ENCODE peak calls at places on chromosomes 2 and 18, in four cellular contexts. One of them, this sample, is unnamed.

GRCh38 chr2:197248623-197249022 is 62.0 kb downstream of the ANKRD44 start:
- DNase-seq in HepG2: no peak
- DNase-seq in SK-N-SH: no peak
- DNase-seq in NT2/D1: no peak
- DNase-seq in this sample: no peak

GRCh38 chr2:101124684-101125366 is 26.4 kb downstream of the TBC1D8 start:
- DNase-seq in HepG2: peak; percentile 96
- DNase-seq in SK-N-SH: no peak
- DNase-seq in NT2/D1: no peak
- DNase-seq in this sample: peak; percentile 93

GRCh38 chr2:232693344-232693743 is 3.8 kb upstream of the GIGYF2 start:
- DNase-seq in HepG2: no peak
- DNase-seq in SK-N-SH: no peak
- DNase-seq in NT2/D1: no peak
- DNase-seq in this sample: no peak

GRCh38 chr18:71371951-71372605 is 1083.2 kb downstream of the SOCS6 start:
- DNase-seq in HepG2: no peak
- DNase-seq in SK-N-SH: peak; percentile 15
- DNase-seq in NT2/D1: no peak
- DNase-seq in this sample: no peak

GRCh38 chr2:127124426-127124825 is 17.5 kb upstream of the BIN1 start:
- DNase-seq in HepG2: no peak
- DNase-seq in SK-N-SH: no peak
- DNase-seq in NT2/D1: no peak
- DNase-seq in this sample: no peak

GRCh38 chr2:169221745-169222369 is 140.5 kb downstream of the LRP2 start:
- DNase-seq in HepG2: no peak
- DNase-seq in SK-N-SH: peak; percentile 14
- DNase-seq in NT2/D1: no peak
- DNase-seq in this sample: peak; percentile 24

GRCh38 chr2:607172-607571 is 70.0 kb downstream of the TMEM18 start:
- DNase-seq in HepG2: no peak
- DNase-seq in SK-N-SH: no peak
- DNase-seq in NT2/D1: no peak
- DNase-seq in this sample: no peak

GRCh38 chr18:69727912-69728572 is 219.6 kb downstream of the CD226 start:
- DNase-seq in HepG2: no peak
- DNase-seq in SK-N-SH: no peak
- DNase-seq in NT2/D1: no peak
- DNase-seq in this sample: no peak

GRCh38 chr2:279956-280654 is 7.8 kb downstream of the ALKAL2 start:
- DNase-seq in HepG2: no peak
- DNase-seq in SK-N-SH: no peak
- DNase-seq in NT2/D1: no peak
- DNase-seq in this sample: no peak

GRCh38 chr2:127104166-127104660 is 2.7 kb downstream of the BIN1 start:
- DNase-seq in HepG2: no peak
- DNase-seq in SK-N-SH: peak; percentile 17
- DNase-seq in NT2/D1: no peak
- DNase-seq in this sample: no peak

GRCh38 chr18:43760010-43760409 is 482.7 kb upstream of the SYT4 start:
- DNase-seq in HepG2: no peak
- DNase-seq in SK-N-SH: no peak
- DNase-seq in NT2/D1: peak; percentile 15
- DNase-seq in this sample: no peak

GRCh38 chr2:209771474-209772292 is at the start of gene UNC80:
- DNase-seq in HepG2: peak; percentile 17
- DNase-seq in SK-N-SH: peak; percentile 95
- DNase-seq in NT2/D1: peak; percentile 58
- DNase-seq in this sample: no peak
- TF ChIP-seq YY1 in HepG2: no peak
- TF ChIP-seq YY1 in SK-N-SH: no peak
- TF ChIP-seq YY1 in NT2/D1: no peak
- TF ChIP-seq YY1 in this sample: no peak

GRCh38 chr2:65612654-65613053 is 180.3 kb upstream of the SPRED2 start:
- DNase-seq in HepG2: no peak
- DNase-seq in SK-N-SH: no peak
- DNase-seq in NT2/D1: no peak
- DNase-seq in this sample: no peak
- TF ChIP-seq YY1 in HepG2: no peak
- TF ChIP-seq YY1 in SK-N-SH: no peak
- TF ChIP-seq YY1 in NT2/D1: no peak
- TF ChIP-seq YY1 in this sample: no peak

DNA sequence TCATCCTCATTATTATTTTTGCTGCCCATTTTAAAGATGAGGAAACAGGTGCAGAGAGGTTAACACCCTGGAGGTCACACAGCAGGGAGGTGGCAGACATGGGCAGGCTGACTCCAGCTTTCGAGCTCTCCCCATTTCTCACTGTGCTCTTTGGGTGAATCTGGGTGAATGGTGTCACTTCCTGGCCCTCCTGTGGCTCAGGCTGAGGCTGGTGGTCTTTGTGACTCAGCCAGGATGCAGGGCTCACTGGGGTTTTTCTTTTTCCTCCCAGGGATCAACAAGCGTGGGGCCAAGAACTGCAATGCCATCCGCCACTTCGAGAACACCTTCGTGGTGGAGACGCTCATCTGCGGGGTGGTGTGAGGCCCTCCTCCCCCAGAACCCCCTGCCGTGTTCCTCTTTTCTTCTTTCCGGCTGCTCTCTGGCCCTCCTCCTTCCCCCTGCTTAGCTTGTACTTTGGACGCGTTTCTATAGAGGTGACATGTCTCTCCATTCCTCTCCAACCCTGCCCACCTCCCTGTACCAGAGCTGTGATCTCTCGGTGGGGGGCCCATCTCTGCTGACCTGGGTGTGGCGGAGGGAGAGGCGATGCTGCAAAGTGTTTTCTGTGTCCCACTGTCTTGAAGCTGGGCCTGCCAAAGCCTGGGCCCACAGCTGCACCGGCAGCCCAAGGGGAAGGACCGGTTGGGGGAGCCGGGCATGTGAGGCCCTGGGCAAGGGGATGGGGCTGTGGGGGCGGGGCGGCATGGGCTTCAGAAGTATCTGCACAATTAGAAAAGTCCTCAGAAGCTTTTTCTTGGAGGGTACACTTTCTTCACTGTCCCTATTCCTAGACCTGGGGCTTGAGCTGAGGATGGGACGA is 13.2 kb downstream of the ITM2C start:
- DNase-seq in HepG2: no peak
- DNase-seq in SK-N-SH: no peak
- DNase-seq in NT2/D1: no peak
- DNase-seq in this sample: no peak
- TF ChIP-seq YY1 in HepG2: no peak
- TF ChIP-seq YY1 in SK-N-SH: no peak
- TF ChIP-seq YY1 in NT2/D1: no peak
- TF ChIP-seq YY1 in this sample: no peak

DNA sequence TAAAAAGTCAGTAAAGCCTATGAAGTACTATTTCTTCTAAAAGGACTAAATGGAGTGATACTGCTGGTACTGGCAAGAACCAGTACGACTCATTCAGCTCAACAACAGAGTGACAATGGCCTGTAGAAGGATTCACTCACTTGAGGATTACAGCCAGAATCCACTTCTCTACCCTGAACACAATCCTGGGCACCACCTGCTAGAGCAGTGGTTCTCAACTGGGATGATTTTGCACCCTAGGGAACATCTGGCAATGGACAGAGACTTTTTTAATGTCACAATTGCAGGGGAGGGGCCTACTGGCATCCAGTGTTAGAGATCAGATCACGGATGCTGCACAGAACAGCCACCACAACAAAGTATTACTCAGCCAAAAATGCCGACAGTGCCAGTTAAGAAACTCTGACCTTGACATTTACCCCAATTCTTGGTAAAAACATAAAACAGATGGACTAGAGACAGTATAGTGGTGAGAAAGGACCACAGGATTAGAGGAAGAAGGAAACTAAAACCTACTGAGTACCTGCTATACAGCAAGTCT is 5.0 kb downstream of the SPIRE1 start:
- DNase-seq in HepG2: peak; percentile 40
- DNase-seq in SK-N-SH: peak; percentile 56
- DNase-seq in NT2/D1: no peak
- DNase-seq in this sample: no peak
- TF ChIP-seq YY1 in HepG2: no peak
- TF ChIP-seq YY1 in SK-N-SH: no peak
- TF ChIP-seq YY1 in NT2/D1: no peak
- TF ChIP-seq YY1 in this sample: no peak

GRCh38 chr18:21599585-21600525 is 649 bp downstream of the ESCO1 start:
- DNase-seq in HepG2: peak; percentile 62
- DNase-seq in SK-N-SH: peak; percentile 82
- DNase-seq in NT2/D1: peak; percentile 30
- DNase-seq in this sample: no peak
- TF ChIP-seq YY1 in HepG2: peak; percentile 96
- TF ChIP-seq YY1 in SK-N-SH: peak; percentile 54
- TF ChIP-seq YY1 in NT2/D1: peak; percentile 64
- TF ChIP-seq YY1 in this sample: peak; percentile 63

GRCh38 chr2:217742276-217742675 is 260.5 kb downstream of the TNS1 start:
- DNase-seq in HepG2: no peak
- DNase-seq in SK-N-SH: no peak
- DNase-seq in NT2/D1: no peak
- DNase-seq in this sample: no peak
- TF ChIP-seq YY1 in HepG2: no peak
- TF ChIP-seq YY1 in SK-N-SH: no peak
- TF ChIP-seq YY1 in NT2/D1: no peak
- TF ChIP-seq YY1 in this sample: no peak

GRCh38 chr2:104820126-104820525 is 33.8 kb upstream of the POU3F3 start:
- DNase-seq in HepG2: no peak
- DNase-seq in SK-N-SH: no peak
- DNase-seq in NT2/D1: no peak
- DNase-seq in this sample: no peak

GRCh38 chr2:104825124-104825865 is 28.6 kb upstream of the POU3F3 start:
- DNase-seq in HepG2: no peak
- DNase-seq in SK-N-SH: no peak
- DNase-seq in NT2/D1: no peak
- DNase-seq in this sample: no peak

DNA sequence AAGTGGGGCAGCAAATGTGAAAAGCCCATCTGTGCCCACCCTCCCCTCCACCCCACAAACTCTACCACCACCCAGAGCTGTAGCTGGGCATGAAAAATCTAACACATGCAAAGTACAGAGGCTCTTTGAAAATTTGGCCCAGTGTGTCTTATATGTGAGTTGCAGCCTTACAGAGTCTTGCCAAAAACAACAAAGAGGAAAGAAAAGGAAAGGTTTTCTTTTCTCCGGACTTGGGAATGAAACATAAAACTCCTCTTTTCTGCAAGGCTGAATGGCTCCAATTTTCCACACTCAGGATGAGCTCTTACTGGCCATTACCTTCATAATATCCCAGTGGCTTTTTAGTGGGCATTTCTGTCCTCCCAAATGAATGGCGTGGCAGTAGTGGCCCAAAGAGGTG is 27.9 kb upstream of the POU3F3 start:
- DNase-seq in HepG2: no peak
- DNase-seq in SK-N-SH: no peak
- DNase-seq in NT2/D1: no peak
- DNase-seq in this sample: no peak
- TF ChIP-seq YY1 in HepG2: no peak
- TF ChIP-seq YY1 in SK-N-SH: no peak
- TF ChIP-seq YY1 in NT2/D1: no peak
- TF ChIP-seq YY1 in this sample: no peak

This sample was measured in HCT116.